ENCODE peak calls at places on chromosomes 5 and 9, in seven cellular contexts. N, T, D, H, V, R and F are unnamed samples.
A peak's percentile ranks its signal among the peaks of the same experiment; 100 is the strongest.

GRCh38 chr9:79616013-79616412 is 44.2 kb downstream of the TLE4 start:
- DNase-seq in N (peak; percentile 43), T (no peak), D (no peak), H (no peak), V (no peak), R (peak; percentile 36), F (no peak)

GRCh38 chr5:145848854-145849253 is 13.7 kb upstream of the PRELID2 start:
- DNase-seq in N (peak; percentile 69), T (no peak), D (peak; percentile 53), H (no peak), V (no peak), R (peak; percentile 28), F (peak; percentile 90)

GRCh38 chr5:71653119-71653518 is 66.0 kb upstream of the CARTPT start:
- DNase-seq in N (no peak), T (no peak), D (peak; percentile 29), H (no peak), V (no peak), R (no peak), F (peak; percentile 40)

GRCh38 chr5:195401-196160 is 4.3 kb downstream of the LRRC14B start:
- DNase-seq in N (no peak), T (peak; percentile 58), D (no peak), H (peak; percentile 45), V (no peak), R (no peak), F (no peak)

GRCh38 chr5:169299651-169300467 is 1.1 kb downstream of the SLIT3 start:
- DNase-seq in N (no peak), T (peak; percentile 65), D (no peak), H (peak; percentile 50), V (no peak), R (no peak), F (no peak)

GRCh38 chr5:144473650-144474049 is 303.0 kb downstream of the KCTD16 start:
- DNase-seq in N (no peak), T (no peak), D (no peak), H (no peak), V (no peak), R (no peak), F (no peak)

GRCh38 chr5:136062563-136063274 is 33.9 kb downstream of the TGFBI start:
- DNase-seq in N (peak; percentile 57), T (no peak), D (no peak), H (peak; percentile 66), V (no peak), R (no peak), F (peak; percentile 72)

GRCh38 chr9:97905228-97905627 is 17.1 kb downstream of the TRMO start:
- DNase-seq in N (no peak), T (no peak), D (no peak), H (no peak), V (no peak), R (no peak), F (no peak)

GRCh38 chr9:108219664-108220063 is 636.1 kb downstream of the ACTL7B start:
- DNase-seq in N (no peak), T (no peak), D (no peak), H (no peak), V (peak; percentile 13), R (no peak), F (no peak)

GRCh38 chr5:18699681-18700080 is 1065.4 kb downstream of the TAF11L14 start:
- DNase-seq in N (peak; percentile 1), T (no peak), D (no peak), H (no peak), V (no peak), R (no peak), F (no peak)

GRCh38 chr9:15103321-15103720 is 193.1 kb upstream of the FREM1 start:
- DNase-seq in N (no peak), T (no peak), D (no peak), H (no peak), V (no peak), R (no peak), F (no peak)

GRCh38 chr5:72160299-72160698 is 53.0 kb downstream of the MAP1B start:
- DNase-seq in N (peak; percentile 83), T (no peak), D (peak; percentile 76), H (no peak), V (no peak), R (peak; percentile 87), F (peak; percentile 11)

GRCh38 chr5:159772698-159773061 is 143.6 kb upstream of the ADRA1B start:
- DNase-seq in N (no peak), T (no peak), D (no peak), H (no peak), V (no peak), R (no peak), F (no peak)
- TF ChIP-seq CTCF in N (no peak), T (no peak), D (no peak), H (no peak), V (no peak), R (no peak), F (no peak)

GRCh38 chr5:63959177-63959982 is 2.9 kb downstream of the HTR1A start:
- DNase-seq in N (no peak), T (peak; percentile 46), D (no peak), H (peak; percentile 95), V (peak; percentile 69), R (no peak), F (peak; percentile 75)

GRCh38 chr5:63961598-63962161 is 565 bp downstream of the HTR1A start:
- DNase-seq in N (no peak), T (peak; percentile 45), D (no peak), H (peak; percentile 55), V (no peak), R (no peak), F (no peak)

GRCh38 chr5:63962345-63962744 is at the start of gene HTR1A:
- DNase-seq in N (no peak), T (peak; percentile 13), D (no peak), H (peak; percentile 33), V (no peak), R (no peak), F (no peak)

GRCh38 chr5:63961125-63961597 is 1.1 kb downstream of the HTR1A start:
- DNase-seq in N (no peak), T (peak; percentile 57), D (no peak), H (peak; percentile 16), V (no peak), R (no peak), F (no peak)

GRCh38 chr5:63960646-63961045 is 1.6 kb downstream of the HTR1A start:
- DNase-seq in N (no peak), T (peak; percentile 53), D (no peak), H (peak; percentile 61), V (no peak), R (no peak), F (no peak)
- TF ChIP-seq CTCF in N (no peak), T (no peak), D (no peak), H (peak; percentile 60), V (no peak), R (no peak), F (no peak)

GRCh38 chr5:66213533-66213932 is 69.4 kb downstream of the SREK1 start:
- DNase-seq in N (no peak), T (no peak), D (no peak), H (no peak), V (no peak), R (no peak), F (no peak)

GRCh38 chr5:66209794-66210193 is 65.7 kb downstream of the SREK1 start:
- DNase-seq in N (no peak), T (no peak), D (peak; percentile 14), H (no peak), V (no peak), R (no peak), F (no peak)

GRCh38 chr5:66207800-66208561 is 63.9 kb downstream of the SREK1 start:
- DNase-seq in N (no peak), T (peak; percentile 75), D (no peak), H (no peak), V (no peak), R (peak; percentile 10), F (peak; percentile 60)

GRCh38 chr5:66206465-66206864 is 62.4 kb downstream of the SREK1 start:
- DNase-seq in N (no peak), T (no peak), D (no peak), H (no peak), V (no peak), R (no peak), F (no peak)

DNA sequence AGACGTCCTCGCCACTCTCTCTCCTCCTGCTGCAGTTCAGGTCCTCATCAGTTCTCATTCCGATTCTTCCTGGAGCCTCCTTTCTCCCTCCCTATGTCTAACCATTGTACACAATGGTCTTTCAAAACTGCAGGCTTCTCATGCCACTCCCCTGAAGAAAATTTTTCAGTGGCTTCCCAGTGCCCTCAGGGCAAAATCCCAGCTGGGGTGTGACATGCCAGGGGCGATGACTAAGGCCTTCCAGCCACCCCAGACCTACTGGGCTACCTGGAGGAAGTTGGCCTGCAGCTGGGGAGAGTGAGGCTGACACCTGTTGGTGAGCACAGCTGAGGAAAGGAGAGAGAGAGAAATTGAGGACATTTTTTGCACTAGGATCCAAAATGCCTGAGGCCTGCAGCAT is 65.2 kb downstream of the SREK1 start:
- DNase-seq in N (peak; percentile 56), T (no peak), D (no peak), H (peak; percentile 19), V (no peak), R (no peak), F (peak; percentile 86)
- TF ChIP-seq CTCF in N (no peak), T (no peak), D (no peak), H (peak; percentile 53), V (no peak), R (no peak), F (peak; percentile 27)

GRCh38 chr5:14900661-14901461 is 29.3 kb upstream of the ANKH start:
- DNase-seq in N (peak; percentile 37), T (no peak), D (peak; percentile 68), H (no peak), V (no peak), R (peak; percentile 62), F (peak; percentile 17)

GRCh38 chr5:14893351-14893750 is 21.8 kb upstream of the ANKH start:
- DNase-seq in N (no peak), T (no peak), D (no peak), H (no peak), V (no peak), R (no peak), F (no peak)

GRCh38 chr5:14894748-14895147 is 23.2 kb upstream of the ANKH start:
- DNase-seq in N (no peak), T (no peak), D (no peak), H (no peak), V (no peak), R (no peak), F (no peak)

GRCh38 chr5:14896091-14896490 is 24.5 kb upstream of the ANKH start:
- DNase-seq in N (no peak), T (no peak), D (no peak), H (no peak), V (no peak), R (no peak), F (no peak)

DNA sequence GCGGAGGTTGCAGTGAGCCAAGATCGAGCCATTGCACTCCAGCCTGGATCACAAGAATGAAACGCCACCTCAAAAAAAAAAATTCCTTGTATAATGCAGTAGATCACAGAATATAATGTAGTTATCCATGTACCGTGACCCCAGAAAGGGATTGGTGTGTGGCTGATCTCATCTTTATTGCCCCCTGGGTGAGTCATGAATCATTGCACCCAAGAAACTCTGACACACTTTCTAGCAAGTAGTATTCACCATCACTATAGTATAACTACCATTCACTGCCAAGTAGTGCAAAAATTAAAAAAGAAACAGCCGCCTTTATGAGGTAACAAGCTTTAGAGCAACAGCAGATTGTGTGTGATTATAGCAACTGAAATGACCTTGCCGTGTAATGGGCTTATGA is 23.7 kb upstream of the ANKH start:
- DNase-seq in N (no peak), T (no peak), D (no peak), H (no peak), V (no peak), R (no peak), F (no peak)
- TF ChIP-seq CTCF in N (no peak), T (no peak), D (no peak), H (peak; percentile 13), V (no peak), R (no peak), F (no peak)